ENCODE peak calls at places on chromosomes 16 and 17, in nine cellular contexts. P is SJCRH30, J is left ventricle myocardium inferior, L is PC-9, Y is body of pancreas, M is MM.1S, E is WERI-Rb-1, G is AG04450, A is small intestine. B is an unnamed sample.

GRCh38 chr16:81570189-81570846 is 125.7 kb downstream of the CMIP start:
- DNase-seq in P (no peak), J (no peak), L (peak; percentile 27), Y (no peak), M (no peak), E (no peak), G (no peak), A (no peak), B (no peak)

GRCh38 chr17:4944163-4944553 is 4.1 kb downstream of the RNF167 start:
- DNase-seq in P (no peak), J (no peak), L (no peak), Y (no peak), M (no peak), E (no peak), G (no peak), A (peak; percentile 53), B (peak; percentile 37)

GRCh38 chr16:81939164-81940067 is 71.9 kb downstream of the SDR42E1 start:
- DNase-seq in P (no peak), J (no peak), L (no peak), Y (no peak), M (no peak), E (peak; percentile 7), G (no peak), A (peak; percentile 4), B (no peak)

GRCh38 chr17:48591435-48592077 is 1.5 kb upstream of the HOXB3 start:
- DNase-seq in P (no peak), J (no peak), L (no peak), Y (no peak), M (no peak), E (no peak), G (no peak), A (no peak), B (no peak)

GRCh38 chr17:11880714-11881113 is 116.6 kb downstream of the ZNF18 start:
- DNase-seq in P (peak; percentile 38), J (no peak), L (no peak), Y (no peak), M (peak; percentile 22), E (peak; percentile 16), G (no peak), A (peak; percentile 34), B (peak; percentile 14)

GRCh38 chr17:49705254-49705653 is 2.5 kb downstream of the SLC35B1 start:
- DNase-seq in P (no peak), J (no peak), L (no peak), Y (no peak), M (no peak), E (no peak), G (no peak), A (peak; percentile 91), B (no peak)

GRCh38 chr16:47528431-47528830 is 67.3 kb downstream of the PHKB start:
- DNase-seq in P (no peak), J (no peak), L (no peak), Y (no peak), M (no peak), E (no peak), G (no peak), A (no peak), B (no peak)

GRCh38 chr16:22117666-22118065 is 25.3 kb downstream of the VWA3A start:
- DNase-seq in P (no peak), J (no peak), L (peak; percentile 72), Y (no peak), M (no peak), E (no peak), G (no peak), A (peak; percentile 51), B (no peak)

GRCh38 chr16:19102187-19102872 is 11.4 kb upstream of the ITPRIPL2 start:
- DNase-seq in P (peak; percentile 89), J (no peak), L (no peak), Y (no peak), M (no peak), E (no peak), G (no peak), A (no peak), B (no peak)

GRCh38 chr17:45334701-45335677 is 18.2 kb upstream of the MAP3K14 start:
- DNase-seq in P (no peak), J (no peak), L (no peak), Y (no peak), M (no peak), E (no peak), G (no peak), A (no peak), B (peak; percentile 0)

DNA sequence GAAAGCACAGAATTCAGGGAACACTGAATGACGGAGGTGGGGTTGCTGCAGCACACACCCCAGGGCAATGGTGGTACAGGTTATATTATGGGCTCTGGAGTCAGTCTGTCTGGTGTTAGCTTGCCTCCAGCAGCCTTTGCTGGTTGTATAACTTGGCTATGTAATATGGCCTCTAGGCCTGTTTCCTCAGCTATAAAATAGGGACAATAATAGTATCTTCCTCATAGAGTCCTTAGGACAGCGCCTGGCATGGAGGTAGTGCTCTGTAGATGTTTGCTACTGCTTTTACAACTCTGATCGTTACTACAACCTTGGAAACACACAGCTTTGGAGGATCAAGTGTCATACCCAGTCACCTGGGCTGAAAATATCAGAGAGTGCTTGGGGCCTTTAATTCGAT is 31.5 kb downstream of the GTF3C1 start:
- DNase-seq in P (no peak), J (no peak), L (no peak), Y (no peak), M (no peak), E (no peak), G (no peak), A (no peak), B (no peak)
- H3K4me3 ChIP-seq in P (no peak overlapping the region), J (no peak overlapping the region), L (no peak overlapping the region), Y (no peak overlapping the region), M (no peak overlapping the region), E (no peak overlapping the region), G (no peak overlapping the region), A (no peak overlapping the region), B (no peak overlapping the region)

GRCh38 chr16:63129411-63130125 is 1093.3 kb upstream of the CDH8 start:
- DNase-seq in P (no peak), J (no peak), L (no peak), Y (no peak), M (no peak), E (no peak), G (no peak), A (no peak), B (no peak)

GRCh38 chr16:63135069-63135468 is 1098.8 kb upstream of the CDH8 start:
- DNase-seq in P (no peak), J (no peak), L (no peak), Y (no peak), M (peak; percentile 51), E (no peak), G (no peak), A (no peak), B (no peak)

GRCh38 chr16:63131503-63131902 is 1095.3 kb upstream of the CDH8 start:
- DNase-seq in P (no peak), J (no peak), L (no peak), Y (no peak), M (no peak), E (no peak), G (no peak), A (no peak), B (no peak)

DNA sequence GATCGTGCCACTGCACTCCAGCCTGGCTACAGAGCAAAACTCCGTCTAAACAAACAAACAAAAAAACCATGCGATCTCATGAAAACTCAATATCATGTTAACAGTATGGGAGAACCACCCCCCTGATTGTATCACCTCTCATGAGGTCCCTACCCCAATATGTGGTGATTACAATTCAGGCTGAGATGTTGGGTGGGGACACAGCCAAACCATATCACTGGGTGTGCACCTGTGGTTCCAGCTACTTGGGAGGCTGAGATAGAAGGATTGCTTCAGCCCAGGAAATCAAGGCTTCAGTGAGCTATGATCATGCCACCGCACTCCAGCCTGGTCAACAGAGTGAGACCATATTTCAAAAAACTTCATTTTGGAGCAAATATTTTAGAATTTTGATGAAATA is 1094.7 kb upstream of the CDH8 start:
- DNase-seq in P (no peak), J (no peak), L (no peak), Y (no peak), M (no peak), E (no peak), G (no peak), A (no peak), B (no peak)
- H3K9me3 ChIP-seq in P (no peaks in the 10 kb centered on the region), J (peaks cover 14% of the 10 kb centered on the region), L (no peaks in the 10 kb centered on the region), Y (no peaks in the 10 kb centered on the region), M (no peaks in the 10 kb centered on the region), E (no peaks in the 10 kb centered on the region), G (peaks cover 26% of the 10 kb centered on the region), A (no peaks in the 10 kb centered on the region), B (no peaks in the 10 kb centered on the region)

DNA sequence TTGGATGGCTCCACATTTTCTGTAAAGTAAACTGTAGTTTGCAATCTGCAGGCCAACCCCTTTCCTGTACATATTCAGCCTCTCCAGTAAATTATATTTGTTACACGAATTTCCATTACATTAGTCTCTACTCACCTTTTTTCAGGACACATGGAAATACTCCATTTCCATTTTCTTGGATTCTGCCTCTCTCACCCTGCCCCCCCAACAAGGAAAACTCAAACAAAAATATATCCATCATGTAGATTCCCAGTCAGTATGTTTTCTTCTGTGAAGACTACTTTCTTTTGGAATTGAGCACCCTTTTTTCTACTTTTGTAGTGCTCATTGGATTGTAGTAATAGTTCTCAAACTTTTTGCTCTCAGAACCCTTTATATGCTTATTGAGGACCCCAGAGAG is 2.9 kb downstream of the PPM1D start:
- DNase-seq in P (no peak), J (no peak), L (no peak), Y (no peak), M (no peak), E (no peak), G (no peak), A (no peak), B (no peak)
- H3K4me3 ChIP-seq in P (peak overlapping the region; percentile 80), J (peak overlapping the region; percentile 93), L (peak overlapping the region; percentile 87), Y (no peak overlapping the region), M (peak overlapping the region; percentile 96), E (peak overlapping the region; percentile 68), G (peak overlapping the region; percentile 99), A (no peak overlapping the region), B (peak overlapping the region; percentile 94)

GRCh38 chr16:35626051-35626450 is 2166.6 kb downstream of the TP53TG3F start:
- DNase-seq in P (no peak), J (no peak), L (no peak), Y (no peak), M (no peak), E (no peak), G (no peak), A (no peak), B (no peak)

GRCh38 chr16:35636831-35637230 is 2177.4 kb downstream of the TP53TG3F start:
- DNase-seq in P (no peak), J (no peak), L (no peak), Y (no peak), M (no peak), E (no peak), G (no peak), A (no peak), B (no peak)

GRCh38 chr16:35629001-35629400 is 2169.6 kb downstream of the TP53TG3F start:
- DNase-seq in P (peak; percentile 1), J (no peak), L (no peak), Y (no peak), M (no peak), E (peak; percentile 35), G (no peak), A (no peak), B (no peak)

DNA sequence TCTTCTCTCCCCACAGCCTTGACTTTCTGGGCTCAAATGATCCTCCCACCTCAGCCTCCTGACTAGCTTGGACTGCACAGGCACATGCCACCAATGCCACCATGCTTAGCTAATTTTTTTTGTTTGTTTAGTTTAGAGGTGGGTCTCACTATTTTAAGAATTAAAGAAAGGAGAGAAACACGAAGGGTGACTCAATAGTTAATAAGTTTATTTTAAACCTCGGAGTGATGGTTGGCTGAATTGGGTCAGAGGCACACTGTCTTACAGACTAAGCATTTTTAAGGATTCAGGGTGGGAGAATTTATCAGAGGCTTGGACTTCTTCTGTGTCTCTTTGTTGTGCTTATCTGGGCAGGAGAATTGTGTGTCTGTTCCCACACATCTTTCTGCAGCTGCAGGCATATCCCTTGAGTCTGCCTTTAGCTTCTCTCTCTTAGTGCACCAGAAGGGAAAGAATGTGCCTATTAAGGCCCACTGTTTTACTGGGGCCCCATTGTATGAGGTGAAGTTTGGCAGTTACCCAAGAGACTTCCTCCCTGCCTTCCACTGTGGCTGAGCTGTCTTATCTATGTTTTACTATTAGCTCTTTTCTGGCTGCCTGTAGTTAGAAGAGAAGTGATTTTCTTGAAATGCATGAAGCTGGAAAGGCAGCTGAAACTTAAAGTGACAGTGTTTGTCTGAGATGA is 2172.0 kb downstream of the TP53TG3F start:
- DNase-seq in P (no peak), J (no peak), L (no peak), Y (no peak), M (no peak), E (no peak), G (no peak), A (no peak), B (no peak)
- H3K9me3 ChIP-seq in P (no peaks in the 10 kb centered on the region), J (peaks cover 6% of the 10 kb centered on the region), L (no peaks in the 10 kb centered on the region), Y (no peaks in the 10 kb centered on the region), M (no peaks in the 10 kb centered on the region), E (no peaks in the 10 kb centered on the region), G (peaks cover 11% of the 10 kb centered on the region), A (no peaks in the 10 kb centered on the region), B (no peaks in the 10 kb centered on the region)

B was measured in transverse colon.